ENCODE peak calls at places on chromosomes 4 and X, in five cellular contexts. One of them, this sample, is unnamed.

GRCh38 chr4:52657630-52658501 is 1.2 kb downstream of the USP46 start:
- DNase-seq in RWPE1: no peak
- DNase-seq in prostate gland: peak
- DNase-seq in fibroblast of pulmonary artery: peak
- DNase-seq in CD8-positive, alpha-beta T cell: no peak
- DNase-seq in this sample: no peak

GRCh38 chr4:187302456-187302855 is 578.8 kb upstream of the FAT1 start:
- DNase-seq in RWPE1: no peak
- DNase-seq in prostate gland: no peak
- DNase-seq in fibroblast of pulmonary artery: peak
- DNase-seq in CD8-positive, alpha-beta T cell: no peak
- DNase-seq in this sample: no peak

GRCh38 chrX:45157647-45158046 is 43.0 kb downstream of the DIPK2B start:
- DNase-seq in RWPE1: no peak
- DNase-seq in prostate gland: no peak
- DNase-seq in fibroblast of pulmonary artery: no peak
- DNase-seq in CD8-positive, alpha-beta T cell: no peak
- DNase-seq in this sample: no peak

GRCh38 chrX:155086202-155086840 is 15.0 kb downstream of the BRCC3 start:
- DNase-seq in RWPE1: no peak
- DNase-seq in prostate gland: no peak
- DNase-seq in fibroblast of pulmonary artery: peak
- DNase-seq in CD8-positive, alpha-beta T cell: peak
- DNase-seq in this sample: no peak

GRCh38 chr4:41360214-41360910 is 103.6 kb downstream of the UCHL1 start:
- DNase-seq in RWPE1: peak
- DNase-seq in prostate gland: peak
- DNase-seq in fibroblast of pulmonary artery: peak
- DNase-seq in CD8-positive, alpha-beta T cell: no peak
- DNase-seq in this sample: peak

GRCh38 chrX:148443216-148443615 is 57.2 kb upstream of the AFF2 start:
- DNase-seq in RWPE1: no peak
- DNase-seq in prostate gland: no peak
- DNase-seq in fibroblast of pulmonary artery: no peak
- DNase-seq in CD8-positive, alpha-beta T cell: no peak
- DNase-seq in this sample: no peak

GRCh38 chr4:96247096-96247495 is 407.2 kb downstream of the PDHA2 start:
- DNase-seq in RWPE1: no peak
- DNase-seq in prostate gland: no peak
- DNase-seq in fibroblast of pulmonary artery: no peak
- DNase-seq in CD8-positive, alpha-beta T cell: no peak
- DNase-seq in this sample: no peak

GRCh38 chr4:73631565-73632226 is 11.5 kb upstream of the RASSF6 start:
- DNase-seq in RWPE1: no peak
- DNase-seq in prostate gland: peak
- DNase-seq in fibroblast of pulmonary artery: no peak
- DNase-seq in CD8-positive, alpha-beta T cell: no peak
- DNase-seq in this sample: no peak

GRCh38 chr4:26763063-26763462 is 97.6 kb upstream of the STIM2 start:
- DNase-seq in RWPE1: no peak
- DNase-seq in prostate gland: no peak
- DNase-seq in fibroblast of pulmonary artery: no peak
- DNase-seq in CD8-positive, alpha-beta T cell: no peak
- DNase-seq in this sample: no peak

GRCh38 chrX:153874091-153874365 is 11.9 kb downstream of the L1CAM start:
- DNase-seq in RWPE1: no peak
- DNase-seq in prostate gland: no peak
- DNase-seq in fibroblast of pulmonary artery: no peak
- DNase-seq in CD8-positive, alpha-beta T cell: no peak
- DNase-seq in this sample: no peak

GRCh38 chrX:119093991-119094741 is 21.4 kb downstream of the CT47C1 start:
- DNase-seq in RWPE1: no peak
- DNase-seq in prostate gland: peak
- DNase-seq in fibroblast of pulmonary artery: no peak
- DNase-seq in CD8-positive, alpha-beta T cell: no peak
- DNase-seq in this sample: no peak

GRCh38 chr4:18390655-18391369 is 369.3 kb upstream of the LCORL start:
- DNase-seq in RWPE1: peak
- DNase-seq in prostate gland: no peak
- DNase-seq in fibroblast of pulmonary artery: no peak
- DNase-seq in CD8-positive, alpha-beta T cell: no peak
- DNase-seq in this sample: no peak

GRCh38 chr4:101953949-101954348 is 163.4 kb downstream of the BANK1 start:
- DNase-seq in RWPE1: peak
- DNase-seq in prostate gland: no peak
- DNase-seq in fibroblast of pulmonary artery: peak
- DNase-seq in CD8-positive, alpha-beta T cell: no peak
- DNase-seq in this sample: no peak

GRCh38 chr4:144514736-144515135 is 131.2 kb upstream of the HHIP start:
- DNase-seq in RWPE1: no peak
- DNase-seq in prostate gland: no peak
- DNase-seq in fibroblast of pulmonary artery: no peak
- DNase-seq in CD8-positive, alpha-beta T cell: no peak
- DNase-seq in this sample: no peak

GRCh38 chr4:73867783-73868182 is 1.4 kb upstream of the CXCL1 start:
- DNase-seq in RWPE1: peak
- DNase-seq in prostate gland: peak
- DNase-seq in fibroblast of pulmonary artery: no peak
- DNase-seq in CD8-positive, alpha-beta T cell: no peak
- DNase-seq in this sample: no peak

GRCh38 chrX:148135738-148136137 is 154.6 kb downstream of the FMR1NB start:
- DNase-seq in RWPE1: peak
- DNase-seq in prostate gland: no peak
- DNase-seq in fibroblast of pulmonary artery: peak
- DNase-seq in CD8-positive, alpha-beta T cell: no peak
- DNase-seq in this sample: no peak

GRCh38 chr4:118969359-118969758 is 80.7 kb downstream of the SYNPO2 start:
- DNase-seq in RWPE1: peak
- DNase-seq in prostate gland: peak
- DNase-seq in fibroblast of pulmonary artery: peak
- DNase-seq in CD8-positive, alpha-beta T cell: no peak
- DNase-seq in this sample: no peak

GRCh38 chr4:10554694-10555093 is 97.5 kb upstream of the ZNF518B start:
- DNase-seq in RWPE1: peak
- DNase-seq in prostate gland: peak
- DNase-seq in fibroblast of pulmonary artery: peak
- DNase-seq in CD8-positive, alpha-beta T cell: peak
- DNase-seq in this sample: no peak

GRCh38 chr4:166501941-166502382 is 628.9 kb downstream of the TLL1 start:
- DNase-seq in RWPE1: peak
- DNase-seq in prostate gland: no peak
- DNase-seq in fibroblast of pulmonary artery: peak
- DNase-seq in CD8-positive, alpha-beta T cell: no peak
- DNase-seq in this sample: no peak

GRCh38 chrX:112148397-112148796 is 65.8 kb upstream of the TRPC5 start:
- DNase-seq in RWPE1: no peak
- DNase-seq in prostate gland: no peak
- DNase-seq in fibroblast of pulmonary artery: no peak
- DNase-seq in CD8-positive, alpha-beta T cell: no peak
- DNase-seq in this sample: no peak

GRCh38 chr4:67573193-67573592 is 14.7 kb downstream of the STAP1 start:
- DNase-seq in RWPE1: no peak
- DNase-seq in prostate gland: no peak
- DNase-seq in fibroblast of pulmonary artery: no peak
- DNase-seq in CD8-positive, alpha-beta T cell: no peak
- DNase-seq in this sample: no peak

GRCh38 chr4:85522277-85522676 is 47.3 kb downstream of the ARHGAP24 start:
- DNase-seq in RWPE1: no peak
- DNase-seq in prostate gland: no peak
- DNase-seq in fibroblast of pulmonary artery: no peak
- DNase-seq in CD8-positive, alpha-beta T cell: no peak
- DNase-seq in this sample: no peak

GRCh38 chrX:115642895-115643530 is 82.0 kb downstream of the PLS3 start:
- DNase-seq in RWPE1: peak
- DNase-seq in prostate gland: peak
- DNase-seq in fibroblast of pulmonary artery: peak
- DNase-seq in CD8-positive, alpha-beta T cell: peak
- DNase-seq in this sample: no peak

DNA sequence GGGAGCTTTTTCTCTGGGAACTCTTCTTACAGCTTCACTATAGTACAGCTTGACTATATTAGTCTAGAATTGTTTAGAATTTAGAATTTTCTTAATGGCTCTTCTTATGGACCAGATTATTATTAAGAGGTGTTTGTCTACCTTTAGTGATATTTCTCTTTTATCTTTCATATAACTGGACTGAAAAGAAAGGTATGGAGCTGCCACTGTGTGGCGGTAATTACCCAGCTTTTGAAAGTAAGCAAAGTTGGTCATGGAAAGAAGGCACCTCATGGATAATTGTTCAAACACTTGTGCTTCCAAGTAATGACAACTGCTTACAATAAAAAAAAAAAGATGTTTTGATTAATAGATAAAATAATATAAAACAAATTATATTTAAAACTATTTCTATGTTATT is 1112.5 kb downstream of the TECRL start:
- DNase-seq in RWPE1: no peak
- DNase-seq in prostate gland: no peak
- DNase-seq in fibroblast of pulmonary artery: no peak
- DNase-seq in CD8-positive, alpha-beta T cell: no peak
- DNase-seq in this sample: no peak
- TF ChIP-seq CTCF in RWPE1: no peak
- TF ChIP-seq CTCF in prostate gland: no peak
- TF ChIP-seq CTCF in fibroblast of pulmonary artery: no peak
- TF ChIP-seq CTCF in CD8-positive, alpha-beta T cell: no peak
- TF ChIP-seq CTCF in this sample: peak

GRCh38 chr4:4572821-4573220 is 31.0 kb upstream of the STX18 start:
- DNase-seq in RWPE1: no peak
- DNase-seq in prostate gland: no peak
- DNase-seq in fibroblast of pulmonary artery: peak
- DNase-seq in CD8-positive, alpha-beta T cell: no peak
- DNase-seq in this sample: no peak

GRCh38 chr4:4574792-4575191 is 32.9 kb upstream of the STX18 start:
- DNase-seq in RWPE1: no peak
- DNase-seq in prostate gland: peak
- DNase-seq in fibroblast of pulmonary artery: peak
- DNase-seq in CD8-positive, alpha-beta T cell: peak
- DNase-seq in this sample: no peak

GRCh38 chr4:4577359-4577875 is 35.6 kb upstream of the STX18 start:
- DNase-seq in RWPE1: no peak
- DNase-seq in prostate gland: no peak
- DNase-seq in fibroblast of pulmonary artery: no peak
- DNase-seq in CD8-positive, alpha-beta T cell: no peak
- DNase-seq in this sample: no peak

GRCh38 chr4:4574052-4574451 is 32.2 kb upstream of the STX18 start:
- DNase-seq in RWPE1: no peak
- DNase-seq in prostate gland: no peak
- DNase-seq in fibroblast of pulmonary artery: no peak
- DNase-seq in CD8-positive, alpha-beta T cell: no peak
- DNase-seq in this sample: no peak

GRCh38 chr4:4575284-4576211 is 33.7 kb upstream of the STX18 start:
- DNase-seq in RWPE1: peak
- DNase-seq in prostate gland: peak
- DNase-seq in fibroblast of pulmonary artery: peak
- DNase-seq in CD8-positive, alpha-beta T cell: peak
- DNase-seq in this sample: no peak
- TF ChIP-seq CTCF in RWPE1: peak
- TF ChIP-seq CTCF in prostate gland: peak
- TF ChIP-seq CTCF in fibroblast of pulmonary artery: no peak
- TF ChIP-seq CTCF in CD8-positive, alpha-beta T cell: peak
- TF ChIP-seq CTCF in this sample: no peak

GRCh38 chr4:23572382-23572781 is 317.5 kb downstream of the PPARGC1A start:
- DNase-seq in RWPE1: no peak
- DNase-seq in prostate gland: no peak
- DNase-seq in fibroblast of pulmonary artery: no peak
- DNase-seq in CD8-positive, alpha-beta T cell: no peak
- DNase-seq in this sample: no peak
- TF ChIP-seq CTCF in RWPE1: no peak
- TF ChIP-seq CTCF in prostate gland: no peak
- TF ChIP-seq CTCF in fibroblast of pulmonary artery: no peak
- TF ChIP-seq CTCF in CD8-positive, alpha-beta T cell: no peak
- TF ChIP-seq CTCF in this sample: no peak

GRCh38 chr4:2871466-2871865 is 27.8 kb downstream of the ADD1 start:
- DNase-seq in RWPE1: no peak
- DNase-seq in prostate gland: no peak
- DNase-seq in fibroblast of pulmonary artery: no peak
- DNase-seq in CD8-positive, alpha-beta T cell: no peak
- DNase-seq in this sample: no peak

GRCh38 chr4:2868840-2869487 is 25.3 kb downstream of the ADD1 start:
- DNase-seq in RWPE1: no peak
- DNase-seq in prostate gland: no peak
- DNase-seq in fibroblast of pulmonary artery: no peak
- DNase-seq in CD8-positive, alpha-beta T cell: no peak
- DNase-seq in this sample: no peak

GRCh38 chr4:2869659-2870058 is 26.0 kb downstream of the ADD1 start:
- DNase-seq in RWPE1: no peak
- DNase-seq in prostate gland: no peak
- DNase-seq in fibroblast of pulmonary artery: no peak
- DNase-seq in CD8-positive, alpha-beta T cell: no peak
- DNase-seq in this sample: no peak

GRCh38 chr4:2871911-2872310 is 28.3 kb downstream of the ADD1 start:
- DNase-seq in RWPE1: no peak
- DNase-seq in prostate gland: no peak
- DNase-seq in fibroblast of pulmonary artery: no peak
- DNase-seq in CD8-positive, alpha-beta T cell: no peak
- DNase-seq in this sample: no peak

DNA sequence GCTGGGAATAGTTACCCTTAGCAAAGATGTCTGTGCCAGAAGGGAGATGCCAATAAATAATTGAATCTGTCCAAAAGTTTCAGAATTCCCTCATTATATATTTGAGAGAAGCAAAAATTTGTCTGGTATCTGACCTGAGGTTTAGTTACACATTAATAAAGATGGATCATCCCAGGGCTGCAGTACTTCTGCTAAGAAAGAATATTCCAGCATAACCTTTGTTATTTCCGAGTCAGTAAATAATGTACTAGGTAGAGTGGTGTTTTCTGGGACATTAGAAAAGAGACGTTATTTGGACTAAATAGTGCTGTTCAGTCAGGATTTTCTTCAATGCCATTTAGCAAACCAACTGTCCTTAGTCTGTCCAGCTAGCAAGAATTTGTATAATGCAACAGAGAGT is 26.5 kb downstream of the ADD1 start:
- DNase-seq in RWPE1: no peak
- DNase-seq in prostate gland: no peak
- DNase-seq in fibroblast of pulmonary artery: no peak
- DNase-seq in CD8-positive, alpha-beta T cell: no peak
- DNase-seq in this sample: no peak
- TF ChIP-seq CTCF in RWPE1: no peak
- TF ChIP-seq CTCF in prostate gland: no peak
- TF ChIP-seq CTCF in fibroblast of pulmonary artery: no peak
- TF ChIP-seq CTCF in CD8-positive, alpha-beta T cell: no peak
- TF ChIP-seq CTCF in this sample: no peak

GRCh38 chrX:123962794-123963373 is 1.4 kb downstream of the STAG2 start:
- DNase-seq in RWPE1: peak
- DNase-seq in prostate gland: peak
- DNase-seq in fibroblast of pulmonary artery: peak
- DNase-seq in CD8-positive, alpha-beta T cell: peak
- DNase-seq in this sample: no peak
- TF ChIP-seq CTCF in RWPE1: no peak
- TF ChIP-seq CTCF in prostate gland: no peak
- TF ChIP-seq CTCF in fibroblast of pulmonary artery: no peak
- TF ChIP-seq CTCF in CD8-positive, alpha-beta T cell: no peak
- TF ChIP-seq CTCF in this sample: no peak

GRCh38 chrX:135927897-135928296 is 34.4 kb downstream of the SAGE1 start:
- DNase-seq in RWPE1: no peak
- DNase-seq in prostate gland: no peak
- DNase-seq in fibroblast of pulmonary artery: no peak
- DNase-seq in CD8-positive, alpha-beta T cell: no peak
- DNase-seq in this sample: no peak

GRCh38 chrX:135931644-135932487 is 38.4 kb downstream of the SAGE1 start:
- DNase-seq in RWPE1: peak
- DNase-seq in prostate gland: peak
- DNase-seq in fibroblast of pulmonary artery: peak
- DNase-seq in CD8-positive, alpha-beta T cell: peak
- DNase-seq in this sample: no peak
- TF ChIP-seq CTCF in RWPE1: peak
- TF ChIP-seq CTCF in prostate gland: peak
- TF ChIP-seq CTCF in fibroblast of pulmonary artery: peak
- TF ChIP-seq CTCF in CD8-positive, alpha-beta T cell: peak
- TF ChIP-seq CTCF in this sample: peak